ENCODE peak calls at places on chromosome 13, in five cellular contexts. L, M, X, R and I are unnamed samples.

GRCh38 chr13:27607125-27607524 is 13.2 kb downstream of the LNX2 start:
- DNase-seq in L (no peak), M (no peak), X (peak), R (peak), I (peak)

GRCh38 chr13:104006625-104007061 is 940.4 kb upstream of the SLC10A2 start:
- DNase-seq in L (no peak), M (no peak), X (peak), R (no peak), I (peak)

GRCh38 chr13:51065372-51066090 is 45.5 kb downstream of the C13orf42 start:
- DNase-seq in L (peak), M (no peak), X (no peak), R (no peak), I (no peak)

GRCh38 chr13:110283661-110284516 is 23.1 kb downstream of the COL4A1 start:
- DNase-seq in L (no peak), M (no peak), X (no peak), R (no peak), I (peak)

GRCh38 chr13:26978081-26978860 is 193.3 kb downstream of the USP12 start:
- DNase-seq in L (no peak), M (no peak), X (no peak), R (no peak), I (no peak)

GRCh38 chr13:105037064-105037463 is 1498.4 kb downstream of the EFNB2 start:
- DNase-seq in L (no peak), M (no peak), X (no peak), R (no peak), I (no peak)

GRCh38 chr13:86946734-86947133 is 724.4 kb upstream of the SLITRK5 start:
- DNase-seq in L (no peak), M (no peak), X (no peak), R (no peak), I (no peak)

GRCh38 chr13:33633701-33634525 is 184.0 kb upstream of the RFC3 start:
- DNase-seq in L (no peak), M (no peak), X (peak), R (peak), I (peak)

GRCh38 chr13:84255226-84255625 is 373.0 kb upstream of the SLITRK1 start:
- DNase-seq in L (no peak), M (no peak), X (no peak), R (no peak), I (no peak)

DNA sequence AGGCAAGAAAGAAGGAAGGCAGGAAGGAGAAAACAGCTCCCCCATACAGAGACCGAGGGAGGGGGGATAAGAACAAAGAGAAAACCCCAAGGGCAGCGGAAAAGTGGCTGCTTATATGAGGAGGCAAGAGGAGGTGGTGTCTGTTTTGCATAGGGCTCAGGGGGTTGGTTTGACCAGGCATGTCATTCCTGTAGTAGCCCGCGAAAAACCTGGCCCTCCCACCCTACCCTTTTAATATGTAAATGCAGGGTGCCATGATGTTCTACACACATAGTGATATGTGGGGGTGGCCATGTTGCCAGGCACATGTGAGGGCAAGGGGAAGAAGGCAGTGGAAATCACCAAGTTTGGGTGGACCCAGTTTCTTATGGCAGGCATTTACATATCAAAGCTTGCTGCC is 203.5 kb upstream of the UBL3 start:
- DNase-seq in L (no peak), M (no peak), X (no peak), R (no peak), I (no peak)
- H2BK120ac ChIP-seq in L (peak), M (no peak), X (no peak), R (no peak), I (no peak)

GRCh38 chr13:25836709-25837316 is 215.0 kb downstream of the SHISA2 start:
- DNase-seq in L (no peak), M (no peak), X (no peak), R (no peak), I (no peak)
- H4K91ac ChIP-seq in L (no peak), M (no peak), X (no peak), R (no peak), I (no peak)

GRCh38 chr13:40982772-40983171 is 36.3 kb downstream of the ELF1 start:
- DNase-seq in L (no peak), M (no peak), X (peak), R (no peak), I (peak)

GRCh38 chr13:40981949-40982348 is 37.2 kb downstream of the ELF1 start:
- DNase-seq in L (no peak), M (no peak), X (no peak), R (no peak), I (no peak)

GRCh38 chr13:40979232-40979631 is 39.9 kb downstream of the ELF1 start:
- DNase-seq in L (no peak), M (no peak), X (no peak), R (no peak), I (no peak)

GRCh38 chr13:40981361-40981760 is 37.8 kb downstream of the ELF1 start:
- DNase-seq in L (no peak), M (no peak), X (peak), R (no peak), I (no peak)

DNA sequence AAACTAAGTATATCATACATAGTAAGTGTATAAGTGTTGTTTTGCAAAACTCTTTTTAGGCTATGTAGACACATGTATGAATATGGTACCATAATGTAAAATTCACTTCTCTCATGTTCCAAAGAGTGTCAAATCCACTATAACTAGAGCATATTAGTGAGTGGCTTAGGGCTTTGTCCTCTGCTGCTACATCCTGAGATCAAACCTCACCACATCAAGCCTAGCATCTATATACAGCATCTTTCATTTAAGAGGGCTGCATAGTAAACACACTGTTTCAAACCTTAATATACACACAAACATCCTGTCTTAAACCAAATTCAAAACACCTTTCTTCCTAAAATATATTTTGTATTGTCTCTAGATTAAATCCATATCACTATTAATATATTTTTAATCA is 38.6 kb downstream of the ELF1 start:
- DNase-seq in L (no peak), M (no peak), X (no peak), R (no peak), I (no peak)
- H3K4me3 ChIP-seq in L (no peak), M (no peak), X (no peak), R (no peak), I (no peak)

GRCh38 chr13:46116653-46117502 is 12.0 kb upstream of the CPB2 start:
- DNase-seq in L (no peak), M (no peak), X (no peak), R (no peak), I (no peak)
- H2BK120ac ChIP-seq in L (no peak), M (no peak), X (no peak), R (no peak), I (no peak)

DNA sequence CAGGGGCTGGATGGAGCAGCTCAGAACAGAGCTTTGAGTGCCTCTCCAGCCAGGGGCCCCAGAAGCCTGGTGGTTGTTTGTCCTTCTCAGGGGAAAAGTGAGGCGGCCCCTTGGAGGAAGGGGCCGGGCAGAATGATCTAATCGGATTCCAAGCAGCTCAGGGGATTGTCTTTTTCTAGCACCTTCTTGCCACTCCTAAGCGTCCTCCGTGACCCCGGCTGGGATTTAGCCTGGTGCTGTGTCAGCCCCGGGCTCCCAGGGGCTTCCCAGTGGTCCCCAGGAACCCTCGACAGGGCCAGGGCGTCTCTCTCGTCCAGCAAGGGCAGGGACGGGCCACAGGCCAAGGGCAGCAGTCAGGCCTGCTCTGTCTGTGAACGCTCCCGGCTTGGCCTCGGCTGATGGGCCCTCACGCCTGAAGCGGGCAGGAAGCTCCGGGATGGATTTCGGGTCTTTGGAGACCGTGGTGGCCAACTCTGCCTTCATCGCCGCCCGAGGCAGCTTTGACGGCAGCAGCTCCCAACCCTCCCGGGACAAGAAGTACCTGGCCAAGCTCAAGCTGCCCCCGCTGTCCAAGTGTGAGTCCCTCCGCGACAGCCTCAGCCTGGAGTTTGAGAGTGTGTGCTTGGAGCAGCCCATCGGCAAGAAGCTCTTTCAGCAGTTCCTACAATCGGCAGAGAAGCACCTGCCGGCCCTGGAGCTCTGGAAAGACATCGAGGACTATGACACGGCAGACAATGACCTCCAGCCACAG is at the start of gene GRK1:
- DNase-seq in L (no peak), M (no peak), X (no peak), R (no peak), I (no peak)
- H4K91ac ChIP-seq in L (no peak), M (no peak), X (peak), R (no peak), I (no peak)

DNA sequence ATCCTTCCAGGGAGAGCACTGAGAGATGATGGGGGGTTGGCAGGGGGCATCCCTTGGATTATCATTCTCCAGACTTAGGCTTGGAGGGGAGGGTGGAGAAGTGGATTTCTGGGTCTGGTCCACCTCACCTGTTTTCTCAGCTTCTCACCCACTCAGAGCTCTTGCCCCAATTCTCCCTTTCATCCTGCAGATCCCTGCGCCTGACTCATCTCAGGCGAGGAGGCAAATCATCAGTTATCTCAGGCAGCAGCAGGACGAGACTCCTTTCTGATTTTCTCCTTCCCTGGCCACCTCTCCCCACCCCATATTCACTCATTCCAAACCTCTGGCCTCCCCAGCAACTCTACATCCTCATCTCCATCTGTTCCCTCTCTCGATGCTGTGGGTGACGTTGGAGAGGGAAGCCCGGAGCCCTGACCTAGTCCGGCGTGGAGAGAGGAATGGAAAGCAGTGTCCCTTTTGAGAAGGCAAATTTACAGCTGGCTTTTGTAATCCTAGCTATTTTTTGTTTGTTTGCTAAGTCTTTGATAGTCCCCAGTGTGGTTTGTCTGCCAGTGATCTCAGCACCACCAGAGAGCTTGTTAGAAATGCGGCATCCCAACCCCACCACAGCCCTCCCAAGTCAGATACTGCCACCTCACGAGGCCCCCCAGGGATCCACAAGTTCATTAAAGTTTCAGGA is 24.0 kb upstream of the TPT1 start:
- DNase-seq in L (no peak), M (no peak), X (no peak), R (no peak), I (no peak)
- H3K4me3 ChIP-seq in L (no peak), M (no peak), X (no peak), R (no peak), I (no peak)

GRCh38 chr13:114130131-114130707 is 2.2 kb downstream of the RASA3 start:
- DNase-seq in L (no peak), M (no peak), X (peak), R (no peak), I (no peak)

GRCh38 chr13:114134111-114134943 is 1.9 kb upstream of the RASA3 start:
- DNase-seq in L (no peak), M (no peak), X (no peak), R (no peak), I (no peak)

GRCh38 chr13:114130708-114131580 is 1.5 kb downstream of the RASA3 start:
- DNase-seq in L (no peak), M (no peak), X (peak), R (peak), I (peak)

GRCh38 chr13:114131581-114132418 is 623 bp downstream of the RASA3 start:
- DNase-seq in L (no peak), M (no peak), X (no peak), R (no peak), I (no peak)

GRCh38 chr13:114132419-114133121 is at the start of gene RASA3:
- DNase-seq in L (peak), M (peak), X (peak), R (no peak), I (peak)
- H2BK120ac ChIP-seq in L (no peak), M (no peak), X (peak), R (peak), I (peak)

GRCh38 chr13:21925720-21926119 is 254.8 kb downstream of the FGF9 start:
- DNase-seq in L (no peak), M (no peak), X (no peak), R (no peak), I (no peak)
- H4K91ac ChIP-seq in L (peak), M (no peak), X (no peak), R (no peak), I (no peak)

GRCh38 chr13:79932556-79932955 is 408.4 kb downstream of the SPRY2 start:
- DNase-seq in L (no peak), M (no peak), X (no peak), R (no peak), I (no peak)

GRCh38 chr13:79933389-79933788 is 407.5 kb downstream of the SPRY2 start:
- DNase-seq in L (no peak), M (no peak), X (no peak), R (no peak), I (no peak)

GRCh38 chr13:79935121-79935520 is 405.8 kb downstream of the SPRY2 start:
- DNase-seq in L (no peak), M (no peak), X (no peak), R (no peak), I (peak)

GRCh38 chr13:79937311-79938243 is 403.3 kb downstream of the SPRY2 start:
- DNase-seq in L (no peak), M (no peak), X (no peak), R (no peak), I (no peak)

DNA sequence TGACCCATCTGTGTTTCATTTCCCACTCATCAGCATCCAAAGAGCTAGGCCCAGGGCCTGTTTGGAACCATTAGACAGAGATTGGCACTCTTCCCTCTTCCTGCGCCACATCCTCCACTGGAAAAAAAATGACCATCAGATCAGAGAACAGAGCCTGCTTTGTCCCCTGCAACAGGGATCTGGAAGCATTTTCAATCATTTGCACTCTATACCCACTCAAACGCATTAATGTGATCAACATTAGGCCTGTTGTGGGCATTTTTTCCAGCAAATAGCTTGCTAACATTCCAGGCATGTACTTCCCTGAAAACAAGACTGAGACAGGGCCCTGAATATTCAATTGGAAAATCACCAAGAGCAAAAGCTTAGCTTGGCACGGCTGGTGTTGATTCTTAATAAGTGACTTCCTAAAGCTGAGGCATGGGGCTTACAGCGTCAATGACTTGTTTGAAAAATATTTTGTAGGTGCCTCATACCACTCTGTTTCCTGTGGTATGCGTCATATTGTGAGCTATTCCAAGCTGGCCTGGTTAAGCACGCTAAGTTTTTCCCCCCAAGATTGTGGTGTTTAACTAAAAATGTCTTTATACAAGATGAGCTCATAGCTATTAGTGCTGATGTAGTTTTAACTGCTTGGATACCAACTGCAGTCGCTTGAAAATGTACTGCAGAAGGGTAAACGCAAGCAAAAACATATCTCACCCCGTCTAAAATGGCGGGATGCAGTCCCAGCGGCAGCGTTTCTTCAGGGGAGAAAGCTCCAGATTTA is 404.4 kb downstream of the SPRY2 start:
- DNase-seq in L (no peak), M (no peak), X (peak), R (peak), I (peak)
- H3K4me3 ChIP-seq in L (no peak), M (no peak), X (no peak), R (no peak), I (no peak)

DNA sequence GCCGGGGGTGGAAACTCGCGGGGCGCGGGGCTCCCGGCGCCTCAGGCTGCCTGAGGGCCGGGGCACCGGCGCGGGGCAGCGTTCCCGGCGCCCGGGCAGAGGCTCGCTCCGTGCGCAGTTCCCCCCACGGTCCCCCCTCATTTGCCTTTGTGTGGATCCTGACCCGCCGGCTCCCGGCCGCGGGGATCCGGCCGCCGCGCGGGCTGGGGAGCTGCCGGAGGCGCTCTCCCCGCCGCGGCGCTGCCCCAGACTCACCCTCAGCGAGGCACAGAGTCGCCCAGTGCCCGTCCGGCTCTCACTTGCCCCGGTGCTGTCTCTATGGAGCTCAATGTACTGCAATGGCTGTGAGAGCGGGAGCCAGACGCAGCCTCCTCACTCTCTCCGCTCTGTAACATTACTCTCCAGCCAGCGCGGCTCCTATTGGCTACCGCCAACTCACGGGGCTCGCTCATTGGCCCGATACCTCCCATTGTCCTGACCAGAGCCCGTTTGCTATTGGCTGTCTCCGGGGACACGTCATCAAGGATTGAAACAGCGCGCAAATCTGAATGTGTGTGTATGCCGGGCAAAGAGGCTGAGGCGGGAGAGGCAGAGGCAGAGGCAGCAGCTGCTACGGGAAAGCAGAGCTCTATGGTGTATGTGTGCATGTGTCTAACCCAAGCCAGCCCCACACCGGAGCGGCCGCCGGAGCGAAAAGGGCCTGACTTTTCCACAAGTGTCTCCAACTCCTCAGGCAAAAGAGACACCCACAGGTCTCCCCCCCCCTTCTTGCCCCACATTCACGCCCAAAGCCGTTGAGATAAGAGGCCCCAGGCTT is at the start of gene HMGB1:
- DNase-seq in L (peak), M (peak), X (peak), R (peak), I (peak)
- H2BK120ac ChIP-seq in L (no peak), M (peak), X (peak), R (peak), I (no peak)